ENCODE peak calls at places on chromosomes 5 and 9, in seven cellular contexts. W, Q, D, L, F, J and S are unnamed samples.
A peak's percentile ranks its signal among the peaks of the same experiment; 100 is the strongest.

GRCh38 chr5:93594591-93595419 is 11.8 kb downstream of the NR2F1 start:
- DNase-seq in W (no peak), Q (no peak), D (no peak), L (no peak), F (no peak), J (no peak), S (no peak)

GRCh38 chr5:3258050-3258449 is 337.6 kb upstream of the IRX1 start:
- DNase-seq in W (no peak), Q (no peak), D (no peak), L (no peak), F (no peak), J (no peak), S (no peak)

GRCh38 chr9:69317894-69318293 is 7.1 kb upstream of the ENTREP1 start:
- DNase-seq in W (no peak), Q (peak; percentile 61), D (no peak), L (no peak), F (no peak), J (no peak), S (no peak)

GRCh38 chr5:26323794-26324193 is 714.6 kb downstream of the CDH9 start:
- DNase-seq in W (no peak), Q (no peak), D (no peak), L (no peak), F (no peak), J (no peak), S (no peak)

GRCh38 chr5:42949348-42950090 is 90.6 kb downstream of the ANXA2R start:
- DNase-seq in W (peak; percentile 64), Q (peak; percentile 76), D (no peak), L (peak; percentile 50), F (no peak), J (peak; percentile 93), S (no peak)

GRCh38 chr5:151463137-151464029 is 16.0 kb downstream of the SLC36A1 start:
- DNase-seq in W (no peak), Q (no peak), D (no peak), L (no peak), F (no peak), J (peak; percentile 6), S (no peak)

GRCh38 chr9:87874320-87874655 is 8.4 kb upstream of the SPATA31E1 start:
- DNase-seq in W (no peak), Q (no peak), D (no peak), L (no peak), F (no peak), J (no peak), S (no peak)

GRCh38 chr5:51566940-51567339 is 183.7 kb downstream of the ISL1 start:
- DNase-seq in W (no peak), Q (no peak), D (no peak), L (no peak), F (no peak), J (no peak), S (no peak)

GRCh38 chr9:136700959-136701664 is 11.3 kb upstream of the DIPK1B start:
- DNase-seq in W (no peak), Q (peak; percentile 68), D (no peak), L (peak; percentile 55), F (no peak), J (no peak), S (no peak)

GRCh38 chr5:58411372-58411771 is 48.5 kb downstream of the PLK2 start:
- DNase-seq in W (no peak), Q (no peak), D (no peak), L (no peak), F (no peak), J (no peak), S (no peak)

GRCh38 chr9:81465468-81466002 is 223.8 kb downstream of the TLE1 start:
- DNase-seq in W (no peak), Q (no peak), D (no peak), L (no peak), F (no peak), J (no peak), S (no peak)